ENCODE peak calls at places on chromosomes 11 and 22, in eight cellular contexts. One of them, this sample, is unnamed.
A peak's percentile ranks its signal among the peaks of the same experiment; 100 is the strongest.

GRCh38 chr11:10623797-10624761 is 55.6 kb upstream of the LYVE1 start:
- DNase-seq in ascending aorta: peak; percentile 85
- DNase-seq in stimulated activated naive CD8-positive, alpha-beta T cell treated with anti-CD3 and anti-CD28 coated beads, Interleukin-15, amount 100 ng/mL, for 72 hours: no peak
- DNase-seq in astrocyte of the spinal cord: peak; percentile 14
- DNase-seq in GM12892: no peak
- DNase-seq in amniotic stem cell: no peak
- DNase-seq in OCI-LY7: peak; percentile 12
- DNase-seq in SW480: peak; percentile 42
- DNase-seq in this sample: peak; percentile 48

GRCh38 chr11:65390099-65390941 is 3.9 kb downstream of the FRMD8 start:
- DNase-seq in ascending aorta: no peak
- DNase-seq in stimulated activated naive CD8-positive, alpha-beta T cell treated with anti-CD3 and anti-CD28 coated beads, Interleukin-15, amount 100 ng/mL, for 72 hours: no peak
- DNase-seq in astrocyte of the spinal cord: no peak
- DNase-seq in GM12892: no peak
- DNase-seq in amniotic stem cell: no peak
- DNase-seq in OCI-LY7: no peak
- DNase-seq in SW480: no peak
- DNase-seq in this sample: no peak

GRCh38 chr11:90846628-90847027 is 623.8 kb upstream of the CHORDC1 start:
- DNase-seq in ascending aorta: no peak
- DNase-seq in stimulated activated naive CD8-positive, alpha-beta T cell treated with anti-CD3 and anti-CD28 coated beads, Interleukin-15, amount 100 ng/mL, for 72 hours: no peak
- DNase-seq in astrocyte of the spinal cord: no peak
- DNase-seq in GM12892: no peak
- DNase-seq in amniotic stem cell: no peak
- DNase-seq in OCI-LY7: no peak
- DNase-seq in SW480: no peak
- DNase-seq in this sample: no peak

GRCh38 chr11:27431808-27432207 is 40.8 kb downstream of the LGR4 start:
- DNase-seq in ascending aorta: no peak
- DNase-seq in stimulated activated naive CD8-positive, alpha-beta T cell treated with anti-CD3 and anti-CD28 coated beads, Interleukin-15, amount 100 ng/mL, for 72 hours: no peak
- DNase-seq in astrocyte of the spinal cord: no peak
- DNase-seq in GM12892: no peak
- DNase-seq in amniotic stem cell: no peak
- DNase-seq in OCI-LY7: no peak
- DNase-seq in SW480: no peak
- DNase-seq in this sample: no peak

GRCh38 chr11:18027475-18027874 is 14.6 kb upstream of the SERGEF start:
- DNase-seq in ascending aorta: no peak
- DNase-seq in stimulated activated naive CD8-positive, alpha-beta T cell treated with anti-CD3 and anti-CD28 coated beads, Interleukin-15, amount 100 ng/mL, for 72 hours: no peak
- DNase-seq in astrocyte of the spinal cord: no peak
- DNase-seq in GM12892: no peak
- DNase-seq in amniotic stem cell: no peak
- DNase-seq in OCI-LY7: no peak
- DNase-seq in SW480: no peak
- DNase-seq in this sample: no peak

GRCh38 chr11:75981546-75981945 is 166.5 kb downstream of the UVRAG start:
- DNase-seq in ascending aorta: no peak
- DNase-seq in stimulated activated naive CD8-positive, alpha-beta T cell treated with anti-CD3 and anti-CD28 coated beads, Interleukin-15, amount 100 ng/mL, for 72 hours: no peak
- DNase-seq in astrocyte of the spinal cord: no peak
- DNase-seq in GM12892: no peak
- DNase-seq in amniotic stem cell: no peak
- DNase-seq in OCI-LY7: no peak
- DNase-seq in SW480: no peak
- DNase-seq in this sample: no peak

GRCh38 chr11:14954581-14954980 is 17.6 kb downstream of the CALCA start:
- DNase-seq in ascending aorta: no peak
- DNase-seq in stimulated activated naive CD8-positive, alpha-beta T cell treated with anti-CD3 and anti-CD28 coated beads, Interleukin-15, amount 100 ng/mL, for 72 hours: no peak
- DNase-seq in astrocyte of the spinal cord: no peak
- DNase-seq in GM12892: no peak
- DNase-seq in amniotic stem cell: no peak
- DNase-seq in OCI-LY7: no peak
- DNase-seq in SW480: no peak
- DNase-seq in this sample: no peak

GRCh38 chr11:133947298-133947905 is 9.4 kb downstream of the IGSF9B start:
- DNase-seq in ascending aorta: no peak
- DNase-seq in stimulated activated naive CD8-positive, alpha-beta T cell treated with anti-CD3 and anti-CD28 coated beads, Interleukin-15, amount 100 ng/mL, for 72 hours: peak; percentile 82
- DNase-seq in astrocyte of the spinal cord: peak; percentile 29
- DNase-seq in GM12892: peak; percentile 75
- DNase-seq in amniotic stem cell: peak; percentile 41
- DNase-seq in OCI-LY7: no peak
- DNase-seq in SW480: peak; percentile 82
- DNase-seq in this sample: no peak

GRCh38 chr11:103450241-103450640 is 341.0 kb downstream of the DYNC2H1 start:
- DNase-seq in ascending aorta: no peak
- DNase-seq in stimulated activated naive CD8-positive, alpha-beta T cell treated with anti-CD3 and anti-CD28 coated beads, Interleukin-15, amount 100 ng/mL, for 72 hours: no peak
- DNase-seq in astrocyte of the spinal cord: peak; percentile 41
- DNase-seq in GM12892: no peak
- DNase-seq in amniotic stem cell: no peak
- DNase-seq in OCI-LY7: no peak
- DNase-seq in SW480: no peak
- DNase-seq in this sample: no peak

GRCh38 chr22:46250783-46251125 is 661 bp upstream of the CDPF1 start:
- DNase-seq in ascending aorta: no peak
- DNase-seq in stimulated activated naive CD8-positive, alpha-beta T cell treated with anti-CD3 and anti-CD28 coated beads, Interleukin-15, amount 100 ng/mL, for 72 hours: peak; percentile 25
- DNase-seq in astrocyte of the spinal cord: no peak
- DNase-seq in GM12892: no peak
- DNase-seq in amniotic stem cell: no peak
- DNase-seq in OCI-LY7: peak; percentile 27
- DNase-seq in SW480: no peak
- DNase-seq in this sample: no peak

GRCh38 chr22:33569547-33569946 is 350.7 kb downstream of the LARGE1 start:
- DNase-seq in ascending aorta: no peak
- DNase-seq in stimulated activated naive CD8-positive, alpha-beta T cell treated with anti-CD3 and anti-CD28 coated beads, Interleukin-15, amount 100 ng/mL, for 72 hours: no peak
- DNase-seq in astrocyte of the spinal cord: no peak
- DNase-seq in GM12892: no peak
- DNase-seq in amniotic stem cell: no peak
- DNase-seq in OCI-LY7: no peak
- DNase-seq in SW480: no peak
- DNase-seq in this sample: no peak

GRCh38 chr11:113014731-113015455 is 53.7 kb downstream of the NCAM1 start:
- DNase-seq in ascending aorta: no peak
- DNase-seq in stimulated activated naive CD8-positive, alpha-beta T cell treated with anti-CD3 and anti-CD28 coated beads, Interleukin-15, amount 100 ng/mL, for 72 hours: no peak
- DNase-seq in astrocyte of the spinal cord: no peak
- DNase-seq in GM12892: no peak
- DNase-seq in amniotic stem cell: no peak
- DNase-seq in OCI-LY7: no peak
- DNase-seq in SW480: no peak
- DNase-seq in this sample: no peak

GRCh38 chr22:17476838-17477237 is 86.5 kb upstream of the SLC25A18 start:
- DNase-seq in ascending aorta: no peak
- DNase-seq in stimulated activated naive CD8-positive, alpha-beta T cell treated with anti-CD3 and anti-CD28 coated beads, Interleukin-15, amount 100 ng/mL, for 72 hours: no peak
- DNase-seq in astrocyte of the spinal cord: no peak
- DNase-seq in GM12892: no peak
- DNase-seq in amniotic stem cell: no peak
- DNase-seq in OCI-LY7: no peak
- DNase-seq in SW480: peak; percentile 7
- DNase-seq in this sample: no peak

GRCh38 chr11:111530091-111530490 is 10.4 kb upstream of the LAYN start:
- DNase-seq in ascending aorta: no peak
- DNase-seq in stimulated activated naive CD8-positive, alpha-beta T cell treated with anti-CD3 and anti-CD28 coated beads, Interleukin-15, amount 100 ng/mL, for 72 hours: no peak
- DNase-seq in astrocyte of the spinal cord: peak; percentile 35
- DNase-seq in GM12892: no peak
- DNase-seq in amniotic stem cell: no peak
- DNase-seq in OCI-LY7: no peak
- DNase-seq in SW480: no peak
- DNase-seq in this sample: no peak

GRCh38 chr11:11239959-11240358 is 113.1 kb downstream of the CSNK2A3 start:
- DNase-seq in ascending aorta: no peak
- DNase-seq in stimulated activated naive CD8-positive, alpha-beta T cell treated with anti-CD3 and anti-CD28 coated beads, Interleukin-15, amount 100 ng/mL, for 72 hours: no peak
- DNase-seq in astrocyte of the spinal cord: no peak
- DNase-seq in GM12892: no peak
- DNase-seq in amniotic stem cell: no peak
- DNase-seq in OCI-LY7: no peak
- DNase-seq in SW480: no peak
- DNase-seq in this sample: no peak

GRCh38 chr11:62137276-62137861 is 13.6 kb downstream of the INCENP start:
- DNase-seq in ascending aorta: no peak
- DNase-seq in stimulated activated naive CD8-positive, alpha-beta T cell treated with anti-CD3 and anti-CD28 coated beads, Interleukin-15, amount 100 ng/mL, for 72 hours: no peak
- DNase-seq in astrocyte of the spinal cord: no peak
- DNase-seq in GM12892: no peak
- DNase-seq in amniotic stem cell: no peak
- DNase-seq in OCI-LY7: no peak
- DNase-seq in SW480: no peak
- DNase-seq in this sample: no peak

GRCh38 chr11:34997872-34998548 is 81.6 kb downstream of the PDHX start:
- DNase-seq in ascending aorta: no peak
- DNase-seq in stimulated activated naive CD8-positive, alpha-beta T cell treated with anti-CD3 and anti-CD28 coated beads, Interleukin-15, amount 100 ng/mL, for 72 hours: no peak
- DNase-seq in astrocyte of the spinal cord: peak; percentile 73
- DNase-seq in GM12892: no peak
- DNase-seq in amniotic stem cell: no peak
- DNase-seq in OCI-LY7: peak; percentile 34
- DNase-seq in SW480: peak; percentile 38
- DNase-seq in this sample: no peak

GRCh38 chr22:43404673-43405385 is 7.0 kb upstream of the MPPED1 start:
- DNase-seq in ascending aorta: no peak
- DNase-seq in stimulated activated naive CD8-positive, alpha-beta T cell treated with anti-CD3 and anti-CD28 coated beads, Interleukin-15, amount 100 ng/mL, for 72 hours: no peak
- DNase-seq in astrocyte of the spinal cord: no peak
- DNase-seq in GM12892: no peak
- DNase-seq in amniotic stem cell: no peak
- DNase-seq in OCI-LY7: no peak
- DNase-seq in SW480: no peak
- DNase-seq in this sample: no peak

GRCh38 chr11:1158681-1159525 is 1.1 kb downstream of the MUC5AC start:
- DNase-seq in ascending aorta: no peak
- DNase-seq in stimulated activated naive CD8-positive, alpha-beta T cell treated with anti-CD3 and anti-CD28 coated beads, Interleukin-15, amount 100 ng/mL, for 72 hours: no peak
- DNase-seq in astrocyte of the spinal cord: no peak
- DNase-seq in GM12892: no peak
- DNase-seq in amniotic stem cell: no peak
- DNase-seq in OCI-LY7: no peak
- DNase-seq in SW480: no peak
- DNase-seq in this sample: no peak

GRCh38 chr11:74570266-74571061 is 21.9 kb upstream of the POLD3 start:
- DNase-seq in ascending aorta: no peak
- DNase-seq in stimulated activated naive CD8-positive, alpha-beta T cell treated with anti-CD3 and anti-CD28 coated beads, Interleukin-15, amount 100 ng/mL, for 72 hours: no peak
- DNase-seq in astrocyte of the spinal cord: peak; percentile 38
- DNase-seq in GM12892: peak; percentile 21
- DNase-seq in amniotic stem cell: peak; percentile 23
- DNase-seq in OCI-LY7: peak; percentile 59
- DNase-seq in SW480: peak; percentile 70
- DNase-seq in this sample: no peak